ENCODE peak calls at places on chromosomes 12 and 14, in ten cellular contexts. A is non-pigmented ciliary epithelial cell; O is head of caudate nucleus; U is natural killer cell; H is astrocyte of the spinal cord; Y is stimulated activated CD4-positive, alpha-beta T cell treated with anti-CD3 and anti-CD28 coated beads, Interleukin-1b, Interleukin-23, amount 100 ng/mL, for 1 hour; M is activated naive CD8-positive, alpha-beta T cell treated with anti-CD3 and anti-CD28 coated beads, Interleukin-2, amount 50 U/mL, for 24 hours; L is BJ; T is activated effector memory CD4-positive, alpha-beta T cell treated with Interleukin-2 at 50 U/mL for 16 hours; V is hypothalamus. W is an unnamed sample.

GRCh38 chr12:93767524-93767863 is 90.3 kb downstream of the CRADD start:
- DNase-seq in A (no peak), O (no peak), U (no peak), H (no peak), Y (no peak), M (no peak), L (no peak), T (no peak), V (no peak), W (no peak)

GRCh38 chr12:29794869-29795268 is 11.1 kb upstream of the TMTC1 start:
- DNase-seq in A (no peak), O (no peak), U (no peak), H (no peak), Y (no peak), M (no peak), L (no peak), T (no peak), V (no peak), W (no peak)

GRCh38 chr12:67648306-67649164 is at the start of gene DYRK2:
- DNase-seq in A (no peak), O (peak), U (peak), H (peak), Y (peak), M (peak), L (no peak), T (peak), V (peak), W (peak)

GRCh38 chr12:85575115-85576096 is 260.8 kb downstream of the RASSF9 start:
- DNase-seq in A (peak), O (peak), U (no peak), H (peak), Y (no peak), M (peak), L (no peak), T (no peak), V (peak), W (peak)

GRCh38 chr12:45189766-45190403 is 26.0 kb upstream of the ANO6 start:
- DNase-seq in A (no peak), O (no peak), U (no peak), H (no peak), Y (no peak), M (no peak), L (no peak), T (no peak), V (no peak), W (no peak)

GRCh38 chr12:113050808-113051207 is 5.7 kb upstream of the DTX1 start:
- DNase-seq in A (no peak), O (no peak), U (no peak), H (no peak), Y (no peak), M (no peak), L (no peak), T (no peak), V (no peak), W (no peak)

GRCh38 chr14:95314609-95315008 is 5.1 kb downstream of the CLMN start:
- DNase-seq in A (no peak), O (no peak), U (no peak), H (peak), Y (no peak), M (peak), L (no peak), T (no peak), V (no peak), W (no peak)

GRCh38 chr14:77316872-77317271 is 3.8 kb downstream of the POMT2 start:
- DNase-seq in A (no peak), O (peak), U (no peak), H (no peak), Y (no peak), M (no peak), L (no peak), T (no peak), V (no peak), W (no peak)

GRCh38 chr12:69024413-69024812 is 91.4 kb upstream of the CPM start:
- DNase-seq in A (no peak), O (peak), U (no peak), H (peak), Y (no peak), M (no peak), L (no peak), T (no peak), V (no peak), W (no peak)